ENCODE peak calls at places on chromosome 6, in nine cellular contexts. K is AG10803; F is fibroblast of pulmonary artery; E is GM12865; D is neural progenitor cell; A is astrocyte of the spinal cord; L is CD8-positive, alpha-beta memory T cell; H is HL-60; S is psoas muscle. P is an unnamed sample.

GRCh38 chr6:74638467-74638866 is 567.4 kb downstream of the COL12A1 start:
- DNase-seq in K (peak; percentile 74), F (no peak), E (no peak), D (no peak), A (peak; percentile 14), L (no peak), H (no peak), S (no peak), P (no peak)

GRCh38 chr6:153183925-153184324 is 52.8 kb upstream of the RGS17 start:
- DNase-seq in K (no peak), F (no peak), E (no peak), D (no peak), A (no peak), L (no peak), H (no peak), S (no peak), P (no peak)

GRCh38 chr6:125363360-125364121 is 61.8 kb upstream of the HDDC2 start:
- DNase-seq in K (peak; percentile 3), F (peak; percentile 87), E (no peak), D (peak; percentile 91), A (peak; percentile 73), L (no peak), H (no peak), S (peak; percentile 54), P (no peak)

GRCh38 chr6:148535976-148536375 is 193.3 kb downstream of the SASH1 start:
- DNase-seq in K (peak; percentile 98), F (no peak), E (no peak), D (no peak), A (peak; percentile 66), L (no peak), H (no peak), S (no peak), P (no peak)

GRCh38 chr6:52330470-52330869 is 31.5 kb upstream of the PAQR8 start:
- DNase-seq in K (no peak), F (no peak), E (no peak), D (no peak), A (no peak), L (no peak), H (no peak), S (no peak), P (no peak)

GRCh38 chr6:18034798-18035202 is 47.4 kb upstream of the KIF13A start:
- DNase-seq in K (no peak), F (peak; percentile 34), E (no peak), D (no peak), A (peak; percentile 17), L (no peak), H (no peak), S (no peak), P (peak; percentile 10)

GRCh38 chr6:70709826-70710225 is 42.1 kb downstream of the SMAP1 start:
- DNase-seq in K (peak; percentile 66), F (peak; percentile 80), E (no peak), D (no peak), A (peak; percentile 68), L (no peak), H (no peak), S (no peak), P (no peak)

GRCh38 chr6:152356659-152357058 is 280.5 kb downstream of the SYNE1 start:
- DNase-seq in K (peak; percentile 51), F (peak; percentile 82), E (peak; percentile 44), D (peak; percentile 53), A (peak; percentile 27), L (no peak), H (peak; percentile 38), S (no peak), P (peak; percentile 26)

GRCh38 chr6:25172819-25173218 is 106.4 kb upstream of the CARMIL1 start:
- DNase-seq in K (peak; percentile 99), F (peak; percentile 93), E (no peak), D (no peak), A (peak; percentile 88), L (no peak), H (no peak), S (no peak), P (no peak)

GRCh38 chr6:161274488-161274858 is 612 bp upstream of the AGPAT4 start:
- DNase-seq in K (no peak), F (no peak), E (no peak), D (no peak), A (no peak), L (no peak), H (no peak), S (no peak), P (no peak)

GRCh38 chr6:90304308-90304707 is 7.7 kb upstream of the BACH2 start:
- DNase-seq in K (no peak), F (no peak), E (peak; percentile 41), D (no peak), A (no peak), L (no peak), H (no peak), S (no peak), P (no peak)

GRCh38 chr6:21053612-21054011 is 519.4 kb downstream of the CDKAL1 start:
- DNase-seq in K (peak; percentile 11), F (peak; percentile 44), E (no peak), D (no peak), A (peak; percentile 12), L (no peak), H (no peak), S (no peak), P (no peak)

GRCh38 chr6:18501313-18502013 is 114.3 kb downstream of the RNF144B start:
- DNase-seq in K (peak; percentile 86), F (peak; percentile 92), E (no peak), D (no peak), A (peak; percentile 30), L (no peak), H (no peak), S (peak; percentile 41), P (no peak)

GRCh38 chr6:142367501-142368018 is 65.8 kb downstream of the ADGRG6 start:
- DNase-seq in K (peak; percentile 63), F (no peak), E (no peak), D (no peak), A (no peak), L (no peak), H (no peak), S (no peak), P (no peak)

GRCh38 chr6:166257911-166258318 is 50.3 kb downstream of the PRR18 start:
- DNase-seq in K (no peak), F (no peak), E (peak; percentile 71), D (no peak), A (no peak), L (no peak), H (no peak), S (no peak), P (no peak)

GRCh38 chr6:100057941-100058340 is 63.9 kb upstream of the MCHR2 start:
- DNase-seq in K (no peak), F (no peak), E (no peak), D (no peak), A (no peak), L (no peak), H (no peak), S (no peak), P (no peak)

DNA sequence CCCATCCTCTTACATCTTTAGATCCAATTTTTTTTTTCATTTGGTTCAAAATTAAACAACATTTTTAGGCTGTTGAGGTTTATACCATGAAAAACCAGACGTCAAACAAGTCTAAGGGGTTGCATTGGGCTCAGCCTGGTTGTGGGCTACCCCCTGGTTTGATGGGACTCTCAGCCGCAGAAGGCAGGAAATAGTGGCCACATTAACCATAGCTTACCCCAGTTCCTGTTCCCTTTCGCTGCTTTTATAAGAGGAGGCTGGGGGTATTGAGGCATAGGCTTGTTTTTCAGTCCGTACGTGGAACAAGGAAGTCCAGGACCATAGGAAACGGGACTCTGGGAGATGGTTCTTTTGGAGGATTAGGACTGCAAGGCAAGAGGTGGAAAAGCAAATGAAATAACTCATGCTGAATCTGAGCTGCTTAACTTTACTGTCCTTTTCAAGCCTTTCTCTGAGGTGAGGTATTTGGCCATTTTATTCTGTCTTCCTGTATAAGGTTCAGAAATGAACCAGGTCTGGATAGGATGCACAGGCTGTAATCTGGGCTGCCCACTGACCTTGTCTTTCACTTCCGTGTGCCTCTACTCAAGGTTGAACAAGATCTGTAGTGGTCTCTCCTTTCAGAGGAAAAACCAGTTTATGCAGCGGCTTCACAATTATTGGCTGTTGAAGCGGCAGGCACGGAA is 7.7 kb downstream of the BRPF3 start:
- DNase-seq in K (no peak), F (no peak), E (peak; percentile 65), D (no peak), A (no peak), L (peak; percentile 38), H (peak; percentile 63), S (no peak), P (peak; percentile 90)
- H3K4me3 ChIP-seq in K (no peak overlapping the region), F (no peak overlapping the region), E (no peak overlapping the region), D (no peak overlapping the region), A (no peak overlapping the region), L (peak overlapping the region; percentile 41), H (no peak overlapping the region), S (no peak overlapping the region), P (no peak overlapping the region)

DNA sequence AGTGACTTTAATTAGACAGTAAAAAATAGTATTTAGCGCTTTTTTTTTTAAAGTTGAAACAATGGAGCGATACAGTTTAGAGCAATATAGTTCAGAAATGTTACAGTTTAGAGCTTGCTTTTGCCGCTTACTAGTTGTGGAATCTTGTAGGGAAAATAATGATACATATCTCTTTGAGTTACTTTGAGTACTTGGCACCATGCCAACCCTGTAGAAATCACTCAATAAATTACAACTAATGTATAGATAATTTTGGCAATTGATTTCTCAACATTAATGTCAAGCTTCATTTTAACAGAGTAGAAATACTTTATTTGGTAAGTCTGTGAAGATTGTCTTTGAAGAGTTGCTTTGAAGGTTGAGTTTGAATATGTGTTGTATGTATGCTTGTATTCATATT is 27.4 kb downstream of the CDC40 start:
- DNase-seq in K (no peak), F (no peak), E (no peak), D (no peak), A (no peak), L (no peak), H (no peak), S (no peak), P (no peak)
- H3K4me3 ChIP-seq in K (no peak overlapping the region), F (no peak overlapping the region), E (no peak overlapping the region), D (no peak overlapping the region), A (no peak overlapping the region), L (no peak overlapping the region), H (no peak overlapping the region), S (no peak overlapping the region), P (no peak overlapping the region)

DNA sequence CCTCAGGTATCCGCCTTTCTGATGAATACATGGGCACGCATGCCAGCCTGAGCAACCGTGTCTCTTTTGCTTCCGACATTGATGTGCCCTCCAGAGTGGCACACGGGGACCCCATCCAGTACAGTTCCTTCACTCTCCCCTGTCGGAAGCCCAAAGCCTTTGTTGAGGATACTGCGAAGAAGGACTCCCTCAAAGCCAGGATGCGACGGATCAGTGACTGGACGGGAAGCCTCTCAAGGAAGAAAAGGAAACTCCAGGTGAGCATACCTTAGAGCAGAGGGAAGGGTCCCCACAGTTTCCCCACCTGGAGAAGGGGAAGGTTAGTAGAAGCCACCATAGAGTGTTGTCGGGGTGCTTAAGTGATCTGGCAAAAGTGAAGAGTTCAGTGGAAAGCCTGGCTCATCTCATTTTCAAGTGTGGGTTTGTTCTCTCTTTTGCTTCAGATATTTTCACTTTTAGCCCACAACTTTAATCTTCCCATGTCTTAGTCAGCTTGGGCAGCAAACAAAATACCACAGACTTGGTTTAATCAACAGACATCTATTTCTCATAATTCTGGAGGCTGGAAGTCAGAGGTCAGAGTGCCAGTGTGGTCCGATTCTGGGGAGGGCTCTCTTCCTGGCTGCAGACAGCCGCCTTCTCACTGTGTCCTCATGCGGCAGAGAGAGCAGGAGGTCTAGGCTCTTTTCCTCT is 133.5 kb upstream of the CLDN20 start:
- DNase-seq in K (no peak), F (no peak), E (no peak), D (no peak), A (no peak), L (no peak), H (no peak), S (no peak), P (no peak)
- H3K4me3 ChIP-seq in K (no peak overlapping the region), F (no peak overlapping the region), E (no peak overlapping the region), D (no peak overlapping the region), A (no peak overlapping the region), L (no peak overlapping the region), H (no peak overlapping the region), S (no peak overlapping the region), P (no peak overlapping the region)

GRCh38 chr6:8731874-8732273 is 296.5 kb upstream of the SLC35B3 start:
- DNase-seq in K (no peak), F (no peak), E (peak; percentile 2), D (no peak), A (no peak), L (no peak), H (no peak), S (no peak), P (no peak)
- H3K4me3 ChIP-seq in K (no peak overlapping the region), F (no peak overlapping the region), E (no peak overlapping the region), D (no peak overlapping the region), A (no peak overlapping the region), L (no peak overlapping the region), H (no peak overlapping the region), S (no peak overlapping the region), P (no peak overlapping the region)

P was measured in Jurkat, Clone E6-1.